ENCODE peak calls at places on chromosomes 12 and 14, in five cellular contexts. One of them, this sample, is unnamed.
A peak's percentile ranks its signal among the peaks of the same experiment; 100 is the strongest.

GRCh38 chr12:33724867-33725266 is 285.2 kb upstream of the SYT10 start:
- DNase-seq in GM23338: no peak
- DNase-seq in mesendoderm: no peak
- DNase-seq in effector memory CD4-positive, alpha-beta T cell: no peak
- DNase-seq in mammary epithelial cell: no peak
- DNase-seq in this sample: no peak

GRCh38 chr12:9340422-9341259 is 132.4 kb upstream of the PZP start:
- DNase-seq in GM23338: no peak
- DNase-seq in mesendoderm: peak; percentile 20
- DNase-seq in effector memory CD4-positive, alpha-beta T cell: no peak
- DNase-seq in mammary epithelial cell: peak; percentile 50
- DNase-seq in this sample: no peak

GRCh38 chr14:26730929-26731618 is 133.2 kb upstream of the NOVA1 start:
- DNase-seq in GM23338: peak; percentile 80
- DNase-seq in mesendoderm: peak; percentile 67
- DNase-seq in effector memory CD4-positive, alpha-beta T cell: no peak
- DNase-seq in mammary epithelial cell: no peak
- DNase-seq in this sample: peak; percentile 46

GRCh38 chr12:269216-269615 is 6.6 kb upstream of the SLC6A13 start:
- DNase-seq in GM23338: no peak
- DNase-seq in mesendoderm: no peak
- DNase-seq in effector memory CD4-positive, alpha-beta T cell: no peak
- DNase-seq in mammary epithelial cell: no peak
- DNase-seq in this sample: no peak

GRCh38 chr14:44149597-44149996 is 357.5 kb downstream of the FSCB start:
- DNase-seq in GM23338: peak; percentile 91
- DNase-seq in mesendoderm: peak; percentile 94
- DNase-seq in effector memory CD4-positive, alpha-beta T cell: no peak
- DNase-seq in mammary epithelial cell: peak; percentile 28
- DNase-seq in this sample: no peak

GRCh38 chr14:104447750-104448149 is 131.8 kb upstream of the C14orf180 start:
- DNase-seq in GM23338: no peak
- DNase-seq in mesendoderm: no peak
- DNase-seq in effector memory CD4-positive, alpha-beta T cell: no peak
- DNase-seq in mammary epithelial cell: no peak
- DNase-seq in this sample: no peak

GRCh38 chr12:11689591-11690158 is 40.2 kb downstream of the ETV6 start:
- DNase-seq in GM23338: no peak
- DNase-seq in mesendoderm: no peak
- DNase-seq in effector memory CD4-positive, alpha-beta T cell: no peak
- DNase-seq in mammary epithelial cell: no peak
- DNase-seq in this sample: no peak

GRCh38 chr12:71846322-71846940 is 6.9 kb downstream of the TBC1D15 start:
- DNase-seq in GM23338: peak; percentile 33
- DNase-seq in mesendoderm: peak; percentile 21
- DNase-seq in effector memory CD4-positive, alpha-beta T cell: no peak
- DNase-seq in mammary epithelial cell: peak; percentile 35
- DNase-seq in this sample: peak; percentile 75

GRCh38 chr14:28609228-28609828 is 157.3 kb upstream of the FOXG1 start:
- DNase-seq in GM23338: peak; percentile 83
- DNase-seq in mesendoderm: peak; percentile 66
- DNase-seq in effector memory CD4-positive, alpha-beta T cell: no peak
- DNase-seq in mammary epithelial cell: peak; percentile 37
- DNase-seq in this sample: peak; percentile 87

GRCh38 chr12:14723763-14724162 is 27.4 kb upstream of the GUCY2C start:
- DNase-seq in GM23338: peak; percentile 81
- DNase-seq in mesendoderm: peak; percentile 66
- DNase-seq in effector memory CD4-positive, alpha-beta T cell: peak; percentile 24
- DNase-seq in mammary epithelial cell: peak; percentile 41
- DNase-seq in this sample: peak; percentile 73

GRCh38 chr12:13196302-13196921 is at the start of gene EMP1:
- DNase-seq in GM23338: no peak
- DNase-seq in mesendoderm: peak; percentile 88
- DNase-seq in effector memory CD4-positive, alpha-beta T cell: peak; percentile 43
- DNase-seq in mammary epithelial cell: peak; percentile 99
- DNase-seq in this sample: peak; percentile 99

GRCh38 chr12:53061404-53062010 is 11.6 kb downstream of the TNS2 start:
- DNase-seq in GM23338: peak; percentile 67
- DNase-seq in mesendoderm: peak; percentile 57
- DNase-seq in effector memory CD4-positive, alpha-beta T cell: no peak
- DNase-seq in mammary epithelial cell: no peak
- DNase-seq in this sample: no peak
- H3K4me1 ChIP-seq in GM23338: no peaks in the 10 kb centered on the region
- H3K4me1 ChIP-seq in mesendoderm: no peaks in the 10 kb centered on the region
- H3K4me1 ChIP-seq in effector memory CD4-positive, alpha-beta T cell: no peaks in the 10 kb centered on the region
- H3K4me1 ChIP-seq in mammary epithelial cell: peaks cover 5% of the 10 kb centered on the region
- H3K4me1 ChIP-seq in this sample: peaks cover 60% of the 10 kb centered on the region

DNA sequence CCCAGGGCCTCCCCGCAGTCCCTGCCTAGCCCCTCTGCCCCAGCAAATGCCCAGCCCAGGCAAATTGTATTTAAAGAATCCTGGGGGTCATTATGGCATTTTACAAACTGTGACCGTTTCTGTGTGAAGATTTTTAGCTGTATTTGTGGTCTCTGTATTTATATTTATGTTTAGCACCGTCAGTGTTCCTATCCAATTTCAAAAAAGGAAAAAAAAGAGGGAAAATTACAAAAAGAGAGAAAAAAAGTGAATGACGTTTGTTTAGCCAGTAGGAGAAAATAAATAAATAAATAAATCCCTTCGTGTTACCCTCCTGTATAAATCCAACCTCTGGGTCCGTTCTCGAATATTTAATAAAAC is 2.2 kb downstream of the HOXC6 start:
- DNase-seq in GM23338: no peak
- DNase-seq in mesendoderm: no peak
- DNase-seq in effector memory CD4-positive, alpha-beta T cell: no peak
- DNase-seq in mammary epithelial cell: no peak
- DNase-seq in this sample: no peak
- H3K27me3 ChIP-seq in GM23338: peaks cover 100% of the 10 kb centered on the region
- H3K27me3 ChIP-seq in mesendoderm: peaks cover 87% of the 10 kb centered on the region
- H3K27me3 ChIP-seq in effector memory CD4-positive, alpha-beta T cell: peaks cover 93% of the 10 kb centered on the region
- H3K27me3 ChIP-seq in mammary epithelial cell: no peaks in the 10 kb centered on the region
- H3K27me3 ChIP-seq in this sample: no peaks in the 10 kb centered on the region

GRCh38 chr12:109951751-109952150 is 44.4 kb downstream of the GIT2 start:
- DNase-seq in GM23338: no peak
- DNase-seq in mesendoderm: peak; percentile 51
- DNase-seq in effector memory CD4-positive, alpha-beta T cell: no peak
- DNase-seq in mammary epithelial cell: peak; percentile 62
- DNase-seq in this sample: peak; percentile 44

GRCh38 chr12:109949089-109949488 is 47.1 kb downstream of the GIT2 start:
- DNase-seq in GM23338: no peak
- DNase-seq in mesendoderm: no peak
- DNase-seq in effector memory CD4-positive, alpha-beta T cell: no peak
- DNase-seq in mammary epithelial cell: no peak
- DNase-seq in this sample: peak; percentile 84

GRCh38 chr12:109951136-109951535 is 45.0 kb downstream of the GIT2 start:
- DNase-seq in GM23338: no peak
- DNase-seq in mesendoderm: no peak
- DNase-seq in effector memory CD4-positive, alpha-beta T cell: no peak
- DNase-seq in mammary epithelial cell: peak; percentile 61
- DNase-seq in this sample: peak; percentile 84

GRCh38 chr12:109952160-109952858 is 43.9 kb downstream of the GIT2 start:
- DNase-seq in GM23338: no peak
- DNase-seq in mesendoderm: no peak
- DNase-seq in effector memory CD4-positive, alpha-beta T cell: no peak
- DNase-seq in mammary epithelial cell: no peak
- DNase-seq in this sample: no peak

DNA sequence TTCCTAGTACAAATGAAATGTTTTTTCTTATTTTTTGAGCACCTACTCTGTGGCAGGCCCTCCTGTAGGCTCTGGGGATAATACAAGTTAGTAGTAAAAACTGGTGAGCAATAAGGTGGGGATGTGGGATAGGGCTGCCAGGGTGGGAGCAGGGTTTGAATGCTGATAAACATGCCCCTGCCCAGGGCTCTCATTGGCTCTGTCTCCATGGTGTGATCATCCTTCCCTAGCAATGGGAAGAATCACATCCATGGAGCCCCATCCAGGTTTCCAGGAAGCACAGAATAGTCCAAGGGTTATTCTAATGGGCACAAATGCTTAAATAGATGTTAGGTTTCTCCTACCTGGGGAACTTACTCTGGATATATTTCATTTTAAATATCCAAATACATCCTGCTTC is 45.5 kb downstream of the GIT2 start:
- DNase-seq in GM23338: no peak
- DNase-seq in mesendoderm: no peak
- DNase-seq in effector memory CD4-positive, alpha-beta T cell: no peak
- DNase-seq in mammary epithelial cell: no peak
- DNase-seq in this sample: no peak
- H3K36me3 ChIP-seq in GM23338: peaks cover 9% of the 10 kb centered on the region
- H3K36me3 ChIP-seq in mesendoderm: peaks cover 11% of the 10 kb centered on the region
- H3K36me3 ChIP-seq in effector memory CD4-positive, alpha-beta T cell: peaks cover 51% of the 10 kb centered on the region
- H3K36me3 ChIP-seq in mammary epithelial cell: peaks cover 22% of the 10 kb centered on the region
- H3K36me3 ChIP-seq in this sample: peaks cover 41% of the 10 kb centered on the region

GRCh38 chr14:59028476-59029202 is 159.8 kb upstream of the DAAM1 start:
- DNase-seq in GM23338: peak; percentile 71
- DNase-seq in mesendoderm: peak; percentile 65
- DNase-seq in effector memory CD4-positive, alpha-beta T cell: no peak
- DNase-seq in mammary epithelial cell: peak; percentile 58
- DNase-seq in this sample: peak; percentile 92
- H3K4me1 ChIP-seq in GM23338: peaks cover 5% of the 10 kb centered on the region
- H3K4me1 ChIP-seq in mesendoderm: no peaks in the 10 kb centered on the region
- H3K4me1 ChIP-seq in effector memory CD4-positive, alpha-beta T cell: no peaks in the 10 kb centered on the region
- H3K4me1 ChIP-seq in mammary epithelial cell: no peaks in the 10 kb centered on the region
- H3K4me1 ChIP-seq in this sample: peaks cover 6% of the 10 kb centered on the region

GRCh38 chr12:95790025-95790911 is at the start of gene NTN4:
- DNase-seq in GM23338: peak; percentile 74
- DNase-seq in mesendoderm: peak; percentile 49
- DNase-seq in effector memory CD4-positive, alpha-beta T cell: no peak
- DNase-seq in mammary epithelial cell: peak; percentile 54
- DNase-seq in this sample: peak; percentile 70

GRCh38 chr12:95790912-95791849 is 617 bp upstream of the NTN4 start:
- DNase-seq in GM23338: peak; percentile 75
- DNase-seq in mesendoderm: peak; percentile 66
- DNase-seq in effector memory CD4-positive, alpha-beta T cell: peak; percentile 40
- DNase-seq in mammary epithelial cell: peak; percentile 39
- DNase-seq in this sample: peak; percentile 46

GRCh38 chr12:95787274-95787814 is 3.2 kb downstream of the NTN4 start:
- DNase-seq in GM23338: no peak
- DNase-seq in mesendoderm: no peak
- DNase-seq in effector memory CD4-positive, alpha-beta T cell: no peak
- DNase-seq in mammary epithelial cell: no peak
- DNase-seq in this sample: no peak

GRCh38 chr12:95788637-95789036 is 1.9 kb downstream of the NTN4 start:
- DNase-seq in GM23338: no peak
- DNase-seq in mesendoderm: no peak
- DNase-seq in effector memory CD4-positive, alpha-beta T cell: no peak
- DNase-seq in mammary epithelial cell: peak; percentile 49
- DNase-seq in this sample: peak; percentile 68

DNA sequence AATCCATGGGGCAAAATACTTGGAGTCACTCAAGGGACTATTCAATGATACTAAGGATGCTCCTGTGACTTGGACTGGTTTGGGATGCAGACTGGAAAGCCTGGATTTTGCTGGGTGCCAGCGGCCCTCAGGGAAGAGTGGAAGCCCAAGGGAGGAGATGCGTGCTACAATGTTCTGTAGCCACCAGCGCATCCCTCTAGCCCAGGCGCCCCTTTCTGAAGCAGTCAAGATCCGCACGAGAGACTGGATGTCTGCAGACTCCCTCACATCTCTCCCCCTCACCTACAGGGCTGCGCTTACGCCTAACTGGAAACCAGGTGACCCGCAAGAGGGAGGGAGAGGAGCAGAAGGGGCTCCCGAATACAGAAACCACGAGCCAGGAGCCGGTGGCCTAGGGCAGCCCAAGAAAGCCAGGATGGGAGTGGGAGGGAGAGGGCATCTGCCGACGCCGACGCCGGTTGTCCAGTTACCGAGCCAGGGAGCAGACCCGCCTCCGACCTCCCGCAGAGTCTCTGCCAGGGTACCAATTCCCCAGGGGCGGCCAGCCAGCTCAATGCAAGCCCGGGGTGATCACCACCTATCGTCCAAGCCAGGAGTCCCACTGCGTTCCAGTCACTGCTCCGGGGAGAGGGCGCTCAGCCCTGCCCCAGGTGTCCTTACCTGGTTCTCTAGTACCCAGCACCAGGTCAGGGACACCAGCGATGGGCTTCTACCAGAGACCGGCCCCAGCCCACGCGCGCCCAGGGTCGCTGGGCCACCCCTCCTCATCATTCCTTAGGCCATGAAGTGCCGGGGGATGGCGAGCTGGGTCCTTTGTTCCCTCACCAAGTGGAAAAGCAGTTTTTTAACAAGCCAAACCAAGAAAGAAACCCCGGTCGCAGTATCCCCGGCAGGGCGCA is 1.2 kb downstream of the NTN4 start:
- DNase-seq in GM23338: peak; percentile 71
- DNase-seq in mesendoderm: peak; percentile 37
- DNase-seq in effector memory CD4-positive, alpha-beta T cell: no peak
- DNase-seq in mammary epithelial cell: peak; percentile 46
- DNase-seq in this sample: peak; percentile 49
- H3K27me3 ChIP-seq in GM23338: peaks cover 70% of the 10 kb centered on the region
- H3K27me3 ChIP-seq in mesendoderm: peaks cover 3% of the 10 kb centered on the region
- H3K27me3 ChIP-seq in effector memory CD4-positive, alpha-beta T cell: peaks cover 9% of the 10 kb centered on the region
- H3K27me3 ChIP-seq in mammary epithelial cell: no peaks in the 10 kb centered on the region
- H3K27me3 ChIP-seq in this sample: no peaks in the 10 kb centered on the region

GRCh38 chr12:6689000-6689882 is at the start of gene ZNF384:
- DNase-seq in GM23338: peak; percentile 98
- DNase-seq in mesendoderm: peak; percentile 100
- DNase-seq in effector memory CD4-positive, alpha-beta T cell: peak; percentile 95
- DNase-seq in mammary epithelial cell: peak; percentile 99
- DNase-seq in this sample: peak; percentile 99
- H3K36me3 ChIP-seq in GM23338: no peaks in the 10 kb centered on the region
- H3K36me3 ChIP-seq in mesendoderm: no peaks in the 10 kb centered on the region
- H3K36me3 ChIP-seq in effector memory CD4-positive, alpha-beta T cell: no peaks in the 10 kb centered on the region
- H3K36me3 ChIP-seq in mammary epithelial cell: no peaks in the 10 kb centered on the region
- H3K36me3 ChIP-seq in this sample: no peaks in the 10 kb centered on the region

DNA sequence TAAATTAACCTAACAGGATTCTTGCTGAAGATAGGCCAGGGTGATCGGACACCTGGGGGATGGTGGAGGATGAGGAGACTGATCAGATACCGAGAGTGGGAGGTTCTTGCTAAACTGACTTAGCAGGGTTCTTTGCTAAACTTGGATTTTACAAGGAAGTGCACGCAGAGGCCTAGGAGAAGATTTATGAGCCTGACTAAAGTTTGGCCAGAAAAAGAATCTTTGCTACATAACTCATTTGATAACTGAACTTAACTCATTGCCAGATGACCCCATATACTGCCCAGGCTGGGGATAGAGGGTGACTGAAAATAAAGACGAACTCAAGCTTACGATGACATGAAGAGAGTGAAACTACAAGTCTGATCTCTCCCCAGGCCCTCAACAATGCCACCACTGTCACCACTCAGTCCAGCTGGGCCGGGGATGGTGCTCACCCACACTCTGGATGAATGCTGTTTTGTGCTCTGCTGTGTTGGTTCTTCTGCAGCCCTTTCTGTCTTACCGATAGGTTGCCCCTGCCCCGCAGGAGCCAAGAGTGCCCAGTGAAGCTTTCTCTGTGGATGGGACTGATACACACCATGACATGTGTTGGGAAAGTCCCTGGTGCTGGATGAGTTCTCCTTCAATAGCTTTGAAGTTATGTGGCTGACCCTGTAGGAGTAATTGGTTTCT is 29.0 kb downstream of the PPFIBP1 start:
- DNase-seq in GM23338: no peak
- DNase-seq in mesendoderm: no peak
- DNase-seq in effector memory CD4-positive, alpha-beta T cell: no peak
- DNase-seq in mammary epithelial cell: peak; percentile 64
- DNase-seq in this sample: no peak
- H3K4me1 ChIP-seq in GM23338: peaks cover 20% of the 10 kb centered on the region
- H3K4me1 ChIP-seq in mesendoderm: peaks cover 28% of the 10 kb centered on the region
- H3K4me1 ChIP-seq in effector memory CD4-positive, alpha-beta T cell: no peaks in the 10 kb centered on the region
- H3K4me1 ChIP-seq in mammary epithelial cell: peaks cover 74% of the 10 kb centered on the region
- H3K4me1 ChIP-seq in this sample: peaks cover 85% of the 10 kb centered on the region

GRCh38 chr12:75205556-75205955 is 4.1 kb downstream of the KCNC2 start:
- DNase-seq in GM23338: no peak
- DNase-seq in mesendoderm: no peak
- DNase-seq in effector memory CD4-positive, alpha-beta T cell: no peak
- DNase-seq in mammary epithelial cell: peak; percentile 5
- DNase-seq in this sample: no peak
- H3K27me3 ChIP-seq in GM23338: peaks cover 52% of the 10 kb centered on the region
- H3K27me3 ChIP-seq in mesendoderm: peaks cover 20% of the 10 kb centered on the region
- H3K27me3 ChIP-seq in effector memory CD4-positive, alpha-beta T cell: peaks cover 34% of the 10 kb centered on the region
- H3K27me3 ChIP-seq in mammary epithelial cell: peaks cover 38% of the 10 kb centered on the region
- H3K27me3 ChIP-seq in this sample: peaks cover 39% of the 10 kb centered on the region

This sample was measured in adipocyte.